ENCODE peak calls at places on chromosomes 4 and X, in four cellular contexts. Q is uterus, R is A549, I is left lung. B is an unnamed sample.

GRCh38 chrX:124594017-124594651 is 247.8 kb downstream of the SH2D1A start:
- DNase-seq in I (no peak), Q (no peak), R (no peak), B (no peak)

GRCh38 chrX:37746268-37746931 is 33.5 kb upstream of the CYBB start:
- DNase-seq in R (no peak), I (peak), Q (no peak), B (peak)

GRCh38 chr4:76694056-76694455 is 203.9 kb downstream of the SOWAHB start:
- DNase-seq in R (no peak), Q (no peak), I (no peak), B (no peak)

GRCh38 chrX:136528645-136529315 is 3.2 kb upstream of the VGLL1 start:
- DNase-seq in Q (no peak), I (no peak), R (no peak), B (no peak)

GRCh38 chr4:109701566-109702399 is 1.5 kb downstream of the CASP6 start:
- DNase-seq in R (no peak), I (no peak), Q (no peak), B (no peak)

GRCh38 chr4:39970559-39971270 is 7.0 kb downstream of the PDS5A start:
- DNase-seq in R (no peak), I (peak), Q (no peak), B (no peak)

GRCh38 chr4:13240066-13240465 is 244.1 kb downstream of the RAB28 start:
- DNase-seq in R (no peak), Q (no peak), I (no peak), B (peak)

GRCh38 chrX:2572740-2573139 is 72.0 kb upstream of the DHRSX start:
- DNase-seq in R (peak), Q (no peak), I (no peak), B (peak)

GRCh38 chr4:110621328-110621812 is 1.5 kb downstream of the PITX2 start:
- DNase-seq in Q (no peak), R (no peak), I (peak), B (no peak)

GRCh38 chr4:54585321-54586000 is 72.3 kb upstream of the KIT start:
- DNase-seq in Q (no peak), I (no peak), R (no peak), B (peak)

GRCh38 chrX:7201481-7201880 is 53.5 kb upstream of the PUDP start:
- DNase-seq in R (no peak), I (no peak), Q (no peak), B (peak)

GRCh38 chrX:22533898-22534297 is 261.2 kb downstream of the CBLL2 start:
- DNase-seq in Q (no peak), I (no peak), R (no peak), B (no peak)

GRCh38 chrX:87310780-87311179 is 206.8 kb upstream of the KLHL4 start:
- DNase-seq in Q (no peak), R (no peak), I (no peak), B (no peak)

GRCh38 chr4:7646384-7647061 is 211.8 kb upstream of the PSAPL1 start:
- DNase-seq in I (peak), R (no peak), Q (no peak), B (no peak)

GRCh38 chr4:52838729-52839722 is 23.1 kb upstream of the RASL11B start:
- DNase-seq in Q (no peak), I (no peak), R (no peak), B (no peak)

GRCh38 chrX:120372667-120373370 is 10.9 kb downstream of the ATP1B4 start:
- DNase-seq in R (no peak), I (no peak), Q (no peak), B (no peak)

DNA sequence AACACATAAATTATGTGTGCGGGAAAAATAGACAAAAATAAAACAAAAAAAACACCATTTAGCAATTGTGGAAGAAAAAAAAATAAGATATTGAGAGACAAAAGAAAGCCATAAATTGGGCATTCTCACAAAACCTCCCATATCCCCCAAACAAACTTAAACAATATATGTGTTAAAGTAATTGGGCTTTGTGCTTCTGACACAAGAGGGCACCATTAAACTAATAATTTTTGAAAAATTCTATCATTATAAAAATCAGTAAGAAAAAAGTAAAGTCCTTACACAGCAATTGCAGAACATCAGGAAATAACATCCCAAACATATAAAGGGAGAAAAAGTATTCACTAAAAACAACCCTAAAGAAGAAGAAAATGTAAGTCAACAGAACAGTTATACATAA is 880.7 kb downstream of the TECRL start:
- DNase-seq in R (no peak), I (no peak), Q (no peak), B (no peak)
- TF ChIP-seq CTCF in R (peak), I (no peak), Q (no peak), B (peak)

GRCh38 chr4:4868506-4869379 is 9.3 kb downstream of the MSX1 start:
- DNase-seq in Q (no peak), I (no peak), R (no peak), B (no peak)
- H3K4me3 ChIP-seq in Q (no peak), I (no peak), R (no peak), B (no peak)

GRCh38 chr4:147863808-147864472 is 132.1 kb downstream of the ARHGAP10 start:
- DNase-seq in R (no peak), I (no peak), Q (no peak), B (no peak)

GRCh38 chr4:147860960-147861359 is 129.1 kb downstream of the ARHGAP10 start:
- DNase-seq in I (no peak), R (no peak), Q (no peak), B (no peak)

GRCh38 chr4:147862043-147862692 is 130.3 kb downstream of the ARHGAP10 start:
- DNase-seq in I (peak), R (no peak), Q (no peak), B (no peak)

GRCh38 chr4:147864591-147864990 is 132.7 kb downstream of the ARHGAP10 start:
- DNase-seq in Q (no peak), I (no peak), R (no peak), B (no peak)

DNA sequence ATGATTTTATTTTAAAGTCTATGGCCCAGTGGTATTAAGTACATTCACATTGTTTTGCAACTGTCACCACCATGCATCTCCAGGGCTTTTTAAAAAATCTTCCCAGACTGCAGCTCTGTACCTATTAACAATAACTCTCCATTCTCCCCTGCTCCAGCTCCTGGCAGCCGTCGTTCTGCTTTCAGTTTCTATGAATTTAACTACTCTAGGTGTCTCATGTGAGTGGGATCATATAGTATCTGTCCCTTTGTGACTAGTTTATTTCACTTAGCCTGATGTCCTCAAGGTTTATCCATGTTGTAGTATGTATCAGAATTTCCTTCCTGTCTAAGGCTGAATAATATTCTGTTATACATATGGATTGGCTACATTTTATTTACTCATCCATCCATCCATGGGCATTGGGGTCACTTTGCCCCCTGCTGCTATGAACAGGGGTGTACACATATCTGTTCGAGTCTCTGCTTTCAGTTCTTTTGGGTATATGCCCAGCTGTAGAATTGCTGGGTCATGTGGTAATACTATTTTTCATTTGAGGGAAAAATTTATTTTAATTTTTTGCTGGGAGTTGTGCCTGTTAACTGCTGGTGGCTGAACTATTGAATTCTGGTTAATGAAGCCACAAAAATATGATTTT is 131.3 kb downstream of the ARHGAP10 start:
- DNase-seq in R (no peak), Q (no peak), I (no peak), B (no peak)
- TF ChIP-seq CTCF in R (no peak), Q (no peak), I (no peak), B (peak)

GRCh38 chr4:94448815-94449375 is 2.8 kb upstream of the PDLIM5 start:
- DNase-seq in Q (no peak), I (no peak), R (no peak), B (no peak)
- H3K4me3 ChIP-seq in Q (no peak), I (no peak), R (no peak), B (no peak)

GRCh38 chrX:151722241-151722846 is 6.5 kb downstream of the FATE1 start:
- DNase-seq in I (no peak), Q (no peak), R (peak), B (peak)
- TF ChIP-seq CTCF in I (no peak), Q (no peak), R (peak), B (peak)

GRCh38 chr4:166198516-166198915 is 325.5 kb downstream of the TLL1 start:
- DNase-seq in R (no peak), I (no peak), Q (no peak), B (no peak)
- H3K4me3 ChIP-seq in R (no peak), I (no peak), Q (no peak), B (no peak)

GRCh38 chr4:1765409-1766335 is 27.4 kb upstream of the FGFR3 start:
- DNase-seq in Q (no peak), R (peak), I (no peak), B (no peak)

GRCh38 chr4:1767770-1768366 is 25.2 kb upstream of the FGFR3 start:
- DNase-seq in I (no peak), R (peak), Q (no peak), B (peak)

GRCh38 chr4:1768367-1769034 is 24.6 kb upstream of the FGFR3 start:
- DNase-seq in Q (no peak), I (no peak), R (no peak), B (no peak)

GRCh38 chr4:1766336-1767057 is 26.6 kb upstream of the FGFR3 start:
- DNase-seq in R (peak), Q (no peak), I (no peak), B (no peak)

DNA sequence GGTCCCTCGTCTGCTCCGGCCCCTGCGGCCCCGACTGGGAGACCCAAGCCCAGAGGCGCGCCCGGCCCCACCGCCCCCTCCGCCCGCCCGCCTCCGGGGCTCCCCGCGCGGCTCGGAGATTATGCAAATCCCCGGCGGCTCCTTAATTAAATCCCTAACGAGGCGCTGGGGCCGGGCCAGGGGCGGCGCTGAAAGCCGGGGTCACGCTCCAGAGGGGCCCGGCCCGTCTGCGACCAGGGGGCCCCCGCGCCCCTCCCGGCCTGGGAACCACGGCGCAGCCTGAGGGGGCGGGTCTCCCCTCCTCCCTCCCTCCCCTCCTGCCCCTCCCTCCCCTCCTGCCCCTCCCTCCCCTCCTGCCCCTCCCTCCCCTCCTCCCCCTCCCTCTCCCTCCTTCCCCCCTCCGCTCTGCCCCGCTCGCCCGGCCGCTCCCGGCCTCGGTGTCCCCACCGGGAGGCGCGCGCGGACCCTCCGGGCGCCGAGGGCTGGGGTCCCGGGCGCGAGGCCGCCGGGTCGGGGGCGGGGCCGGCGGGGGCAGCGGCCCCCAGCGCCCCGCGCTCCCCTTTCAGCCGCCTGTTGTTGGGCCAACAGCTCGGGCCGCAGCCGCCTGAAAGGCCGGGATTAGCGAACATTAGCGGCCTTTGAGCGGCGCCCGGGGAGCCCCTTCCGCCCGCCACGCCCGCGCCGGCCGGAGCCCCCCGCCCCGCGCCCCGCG is 25.9 kb upstream of the FGFR3 start:
- DNase-seq in I (no peak), Q (no peak), R (no peak), B (no peak)
- TF ChIP-seq CTCF in I (no peak), Q (no peak), R (no peak), B (no peak)

GRCh38 chr4:22439947-22440346 is 75.9 kb downstream of the ADGRA3 start:
- DNase-seq in R (no peak), I (no peak), Q (no peak), B (no peak)
- H3K4me3 ChIP-seq in R (no peak), I (no peak), Q (no peak), B (no peak)

DNA sequence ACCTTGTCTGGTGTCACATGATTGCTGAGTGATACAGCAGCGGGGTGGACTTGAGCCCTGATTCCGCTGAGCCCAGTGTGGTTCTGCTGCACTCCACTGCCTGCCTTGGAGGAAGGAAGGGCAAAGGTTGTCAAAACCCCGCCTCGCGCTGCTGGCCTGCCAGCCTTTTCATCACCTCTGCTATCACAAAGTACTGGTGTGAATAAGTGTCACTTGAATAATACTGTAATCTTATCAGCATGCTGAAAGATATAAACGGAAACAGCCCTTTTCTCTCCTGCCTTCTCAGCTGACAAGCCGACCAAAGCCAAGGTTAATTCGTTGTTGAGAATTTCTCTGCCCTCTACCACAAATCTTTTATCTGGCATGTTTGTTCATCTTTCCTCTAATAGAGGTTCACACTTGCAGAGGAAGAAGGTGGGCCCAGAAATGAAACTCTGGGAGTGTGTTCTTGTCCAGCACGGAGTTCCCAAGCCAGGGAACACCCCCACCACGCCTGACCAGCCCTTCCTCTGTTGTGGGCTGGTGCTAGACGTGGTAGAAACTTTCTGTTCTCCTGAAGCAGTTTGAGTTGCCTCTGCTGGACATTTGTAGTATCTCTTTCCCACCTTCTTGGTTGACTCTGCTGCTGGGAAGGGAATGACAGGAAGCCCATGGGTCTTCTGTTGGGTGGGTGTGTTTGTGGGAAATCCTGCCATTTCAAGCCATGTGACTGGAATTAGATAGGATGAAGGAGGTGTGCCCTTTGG is 21.5 kb downstream of the FHDC1 start:
- DNase-seq in R (no peak), I (no peak), Q (no peak), B (no peak)
- TF ChIP-seq CTCF in R (no peak), I (no peak), Q (no peak), B (no peak)

GRCh38 chr4:183096276-183096965 is 2.6 kb upstream of the WWC2 start:
- DNase-seq in Q (no peak), I (no peak), R (no peak), B (no peak)
- H3K4me3 ChIP-seq in Q (no peak), I (no peak), R (no peak), B (no peak)